ENCODE peak calls at places on chromosomes 16 and 17, in seven cellular contexts. O is ovary, Y is H9, H is lower lobe of right lung, Q is tibial artery, A is left ventricle myocardium inferior, G is kidney. C is an unnamed sample.

GRCh38 chr16:76343761-76344160 is 66.6 kb downstream of the CNTNAP4 start:
- DNase-seq in O (no peak), Y (no peak), H (no peak), Q (no peak), A (no peak), G (no peak), C (no peak)

GRCh38 chr16:82633964-82634600 is 7.3 kb downstream of the CDH13 start:
- DNase-seq in O (no peak), Y (no peak), H (no peak), Q (no peak), A (no peak), G (no peak), C (no peak)

GRCh38 chr16:57115504-57116182 is 23.3 kb downstream of the CPNE2 start:
- DNase-seq in O (peak), Y (no peak), H (no peak), Q (peak), A (peak), G (peak), C (no peak)

GRCh38 chr16:11258553-11259287 is 2.7 kb upstream of the SOCS1 start:
- DNase-seq in O (peak), Y (no peak), H (peak), Q (peak), A (peak), G (peak), C (no peak)

GRCh38 chr16:318628-319027 is 33.9 kb downstream of the AXIN1 start:
- DNase-seq in O (no peak), Y (peak), H (no peak), Q (no peak), A (no peak), G (no peak), C (no peak)

GRCh38 chr17:16191604-16192003 is 23.7 kb downstream of the NCOR1 start:
- DNase-seq in O (no peak), Y (no peak), H (no peak), Q (no peak), A (no peak), G (no peak), C (no peak)

GRCh38 chr17:38460082-38460715 is 31.9 kb downstream of the ARHGAP23 start:
- DNase-seq in O (no peak), Y (no peak), H (no peak), Q (no peak), A (no peak), G (no peak), C (no peak)

GRCh38 chr17:68777243-68777855 is 176.2 kb upstream of the FAM20A start:
- DNase-seq in O (peak), Y (peak), H (no peak), Q (peak), A (peak), G (no peak), C (peak)

GRCh38 chr17:4035081-4035680 is 70.9 kb upstream of the ATP2A3 start:
- DNase-seq in O (no peak), Y (no peak), H (no peak), Q (no peak), A (no peak), G (no peak), C (no peak)

GRCh38 chr17:32206816-32207215 is 58.8 kb upstream of the RHBDL3 start:
- DNase-seq in O (no peak), Y (no peak), H (no peak), Q (no peak), A (no peak), G (no peak), C (no peak)

GRCh38 chr17:5793899-5794298 is 209.6 kb upstream of the NLRP1 start:
- DNase-seq in O (no peak), Y (peak), H (no peak), Q (no peak), A (no peak), G (no peak), C (no peak)

GRCh38 chr16:49825006-49825405 is 30.9 kb downstream of the ZNF423 start:
- DNase-seq in O (no peak), Y (no peak), H (no peak), Q (no peak), A (no peak), G (no peak), C (no peak)
- H3K27ac ChIP-seq in O (no peak), Y (no peak), H (peak), Q (no peak), A (peak), G (no peak), C (no peak)

GRCh38 chr16:29318037-29318436 is 88.5 kb downstream of the NPIPB11 start:
- DNase-seq in O (no peak), Y (no peak), H (no peak), Q (no peak), A (no peak), G (no peak), C (no peak)
- TF ChIP-seq CTCF in O (no peak), Y (peak), H (peak), Q (no peak), A (peak), G (no peak), C (no peak)

DNA sequence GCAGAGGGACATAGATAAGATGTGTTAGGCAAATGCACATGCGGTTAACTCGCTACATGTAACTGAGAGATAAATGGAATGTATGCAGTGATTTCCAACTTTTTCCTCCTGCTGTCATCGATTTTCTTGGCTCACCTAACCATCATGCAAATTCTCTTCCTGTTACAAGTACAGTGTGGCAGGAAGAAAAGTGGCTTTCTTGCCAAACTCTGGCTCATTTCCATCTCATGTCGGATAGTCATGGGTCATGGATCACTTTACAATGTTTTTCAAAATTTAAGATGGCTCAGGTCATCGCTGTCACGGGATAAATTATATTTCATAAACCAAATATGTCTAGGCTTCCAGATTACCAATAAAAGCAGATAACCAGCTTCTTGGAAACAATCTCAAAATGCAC is 47.8 kb downstream of the ADAMTS18 start:
- DNase-seq in O (no peak), Y (no peak), H (no peak), Q (no peak), A (no peak), G (no peak), C (no peak)
- H3K27ac ChIP-seq in O (no peak), Y (no peak), H (no peak), Q (no peak), A (no peak), G (no peak), C (no peak)

GRCh38 chr17:81302861-81303326 is 7.8 kb upstream of the SLC38A10 start:
- DNase-seq in O (no peak), Y (no peak), H (no peak), Q (no peak), A (no peak), G (no peak), C (no peak)
- TF ChIP-seq CTCF in O (no peak), Y (peak), H (no peak), Q (no peak), A (peak), G (no peak), C (no peak)

GRCh38 chr16:89996178-89996489 is 23.1 kb downstream of the DBNDD1 start:
- DNase-seq in O (no peak), Y (no peak), H (no peak), Q (no peak), A (no peak), G (no peak), C (no peak)
- H3K27ac ChIP-seq in O (no peak), Y (peak), H (peak), Q (no peak), A (peak), G (no peak), C (no peak)

DNA sequence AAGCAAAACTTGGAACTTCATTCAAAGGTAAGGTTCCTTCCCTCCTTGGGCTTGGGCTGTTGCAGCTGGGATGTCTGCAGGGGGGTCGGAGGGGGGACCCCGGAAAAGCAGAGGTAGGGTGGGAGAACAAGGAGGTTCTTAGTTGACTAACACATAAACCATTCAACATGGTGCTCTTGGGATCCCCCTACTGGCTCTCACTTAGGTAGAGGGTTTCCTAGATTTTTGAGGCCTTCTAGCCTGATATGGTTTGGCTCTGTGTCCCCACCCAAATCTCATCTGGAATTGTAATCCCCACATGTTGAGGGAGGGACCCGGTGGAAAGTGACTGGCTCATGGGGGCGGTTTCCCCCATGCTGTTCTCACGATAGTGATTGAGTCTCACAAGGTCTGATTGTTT is 93.9 kb downstream of the RGS9 start:
- DNase-seq in O (no peak), Y (no peak), H (no peak), Q (no peak), A (no peak), G (no peak), C (no peak)
- TF ChIP-seq CTCF in O (no peak), Y (no peak), H (no peak), Q (no peak), A (no peak), G (no peak), C (no peak)